ENCODE peak calls at places on chromosomes 11 and 22, in ten cellular contexts. O is stomach, E is astrocyte, N is A549, C is dorsolateral prefrontal cortex, I is coronary artery, S is substantia nigra, P is tibial artery, V is right lobe of liver, Q is tibial nerve. J is an unnamed sample.

GRCh38 chr11:23233075-23233474 is 372.8 kb upstream of the CCDC179 start:
- DNase-seq in O (no peak), E (peak), N (no peak), C (no peak), I (no peak), S (no peak), P (no peak), V (no peak), Q (no peak), J (no peak)

GRCh38 chr11:37504925-37505324 is 906.9 kb upstream of the RAG2 start:
- DNase-seq in O (no peak), E (peak), N (no peak), C (no peak), I (no peak), S (no peak), P (no peak), V (no peak), Q (no peak), J (peak)

GRCh38 chr11:62012451-62013265 is 45.2 kb upstream of the FTH1 start:
- DNase-seq in O (no peak), E (peak), N (peak), C (no peak), I (no peak), S (no peak), P (peak), V (no peak), Q (no peak), J (peak)

GRCh38 chr22:41458161-41458728 is 10.2 kb downstream of the PHF5A start:
- DNase-seq in O (no peak), E (no peak), N (no peak), C (no peak), I (no peak), S (no peak), P (no peak), V (no peak), Q (no peak), J (no peak)

GRCh38 chr11:8757047-8757446 is 74.5 kb downstream of the RPL27A start:
- DNase-seq in O (no peak), E (peak), N (no peak), C (no peak), I (no peak), S (no peak), P (no peak), V (no peak), Q (no peak), J (no peak)

GRCh38 chr11:102138677-102139076 is 28.4 kb downstream of the YAP1 start:
- DNase-seq in O (no peak), E (peak), N (no peak), C (no peak), I (no peak), S (no peak), P (no peak), V (no peak), Q (no peak), J (no peak)

GRCh38 chr22:36455571-36456458 is 25.6 kb downstream of the TXN2 start:
- DNase-seq in O (peak), E (no peak), N (no peak), C (no peak), I (no peak), S (no peak), P (no peak), V (no peak), Q (no peak), J (no peak)

GRCh38 chr11:123107945-123108344 is 46.0 kb upstream of the HSPA8 start:
- DNase-seq in O (no peak), E (no peak), N (no peak), C (no peak), I (no peak), S (no peak), P (no peak), V (no peak), Q (no peak), J (no peak)

GRCh38 chr22:41913842-41914534 is 886 bp downstream of the SHISA8 start:
- DNase-seq in O (no peak), E (no peak), N (no peak), C (no peak), I (no peak), S (no peak), P (no peak), V (no peak), Q (no peak), J (no peak)

GRCh38 chr22:37483050-37483449 is 3.1 kb downstream of the MFNG start:
- DNase-seq in O (no peak), E (no peak), N (no peak), C (no peak), I (no peak), S (no peak), P (no peak), V (no peak), Q (no peak), J (no peak)

GRCh38 chr11:134334796-134335571 is 3.2 kb downstream of the GLB1L2 start:
- DNase-seq in O (no peak), E (no peak), N (no peak), C (no peak), I (no peak), S (no peak), P (no peak), V (no peak), Q (no peak), J (no peak)

GRCh38 chr11:74966651-74967050 is 17.6 kb downstream of the SPCS2 start:
- DNase-seq in O (no peak), E (peak), N (no peak), C (no peak), I (no peak), S (no peak), P (no peak), V (no peak), Q (no peak), J (no peak)

GRCh38 chr11:27635567-27636037 is 64.7 kb downstream of the BDNF start:
- DNase-seq in O (no peak), E (no peak), N (no peak), C (no peak), I (no peak), S (no peak), P (no peak), V (no peak), Q (no peak), J (no peak)

GRCh38 chr11:23078289-23078971 is 218.2 kb upstream of the CCDC179 start:
- DNase-seq in O (no peak), E (peak), N (no peak), C (no peak), I (no peak), S (no peak), P (no peak), V (no peak), Q (no peak), J (no peak)

GRCh38 chr11:79412761-79413160 is 28.1 kb downstream of the TENM4 start:
- DNase-seq in O (no peak), E (peak), N (no peak), C (no peak), I (no peak), S (no peak), P (no peak), V (no peak), Q (no peak), J (peak)

GRCh38 chr11:76365038-76365679 is 15.8 kb downstream of the THAP12 start:
- DNase-seq in O (no peak), E (no peak), N (no peak), C (no peak), I (no peak), S (no peak), P (no peak), V (no peak), Q (no peak), J (no peak)

GRCh38 chr22:25403752-25404471 is 160.6 kb upstream of the GRK3 start:
- DNase-seq in O (no peak), E (peak), N (no peak), C (no peak), I (no peak), S (no peak), P (no peak), V (no peak), Q (no peak), J (no peak)

GRCh38 chr11:20059587-20060021 is 100.7 kb downstream of the DBX1 start:
- DNase-seq in O (no peak), E (no peak), N (no peak), C (no peak), I (no peak), S (no peak), P (no peak), V (no peak), Q (no peak), J (no peak)

GRCh38 chr11:70493891-70494290 is 95.6 kb downstream of the CTTN start:
- DNase-seq in O (no peak), E (no peak), N (no peak), C (no peak), I (no peak), S (no peak), P (peak), V (peak), Q (no peak), J (no peak)

GRCh38 chr11:2257023-2257700 is 13.2 kb downstream of the ASCL2 start:
- DNase-seq in O (peak), E (no peak), N (no peak), C (no peak), I (no peak), S (no peak), P (peak), V (peak), Q (no peak), J (peak)

GRCh38 chr22:32917577-32918375 is 116.3 kb downstream of the TIMP3 start:
- DNase-seq in O (no peak), E (no peak), N (no peak), C (peak), I (no peak), S (no peak), P (no peak), V (no peak), Q (no peak), J (no peak)

GRCh38 chr11:4072668-4073285 is 21.8 kb upstream of the RRM1 start:
- DNase-seq in O (peak), E (peak), N (peak), C (no peak), I (no peak), S (peak), P (no peak), V (no peak), Q (no peak), J (peak)

GRCh38 chr11:124622531-124623451 is at the start of gene TBRG1:
- DNase-seq in O (peak), E (peak), N (peak), C (peak), I (peak), S (peak), P (peak), V (peak), Q (peak), J (peak)

GRCh38 chr22:44584256-44584902 is 86.3 kb upstream of the RTL6 start:
- DNase-seq in O (no peak), E (no peak), N (no peak), C (peak), I (peak), S (no peak), P (peak), V (peak), Q (no peak), J (no peak)

GRCh38 chr11:70158757-70159389 is 44.2 kb upstream of the FADD start:
- DNase-seq in O (no peak), E (no peak), N (no peak), C (no peak), I (no peak), S (no peak), P (no peak), V (no peak), Q (no peak), J (no peak)

GRCh38 chr22:50307891-50308596 is 598 bp upstream of the PLXNB2 start:
- DNase-seq in O (no peak), E (no peak), N (no peak), C (no peak), I (no peak), S (no peak), P (peak), V (peak), Q (no peak), J (no peak)
- H3K27ac ChIP-seq in O (peak), E (no peak), N (peak), C (peak), I (peak), S (peak), P (peak), V (peak), Q (peak), J (no peak)

DNA sequence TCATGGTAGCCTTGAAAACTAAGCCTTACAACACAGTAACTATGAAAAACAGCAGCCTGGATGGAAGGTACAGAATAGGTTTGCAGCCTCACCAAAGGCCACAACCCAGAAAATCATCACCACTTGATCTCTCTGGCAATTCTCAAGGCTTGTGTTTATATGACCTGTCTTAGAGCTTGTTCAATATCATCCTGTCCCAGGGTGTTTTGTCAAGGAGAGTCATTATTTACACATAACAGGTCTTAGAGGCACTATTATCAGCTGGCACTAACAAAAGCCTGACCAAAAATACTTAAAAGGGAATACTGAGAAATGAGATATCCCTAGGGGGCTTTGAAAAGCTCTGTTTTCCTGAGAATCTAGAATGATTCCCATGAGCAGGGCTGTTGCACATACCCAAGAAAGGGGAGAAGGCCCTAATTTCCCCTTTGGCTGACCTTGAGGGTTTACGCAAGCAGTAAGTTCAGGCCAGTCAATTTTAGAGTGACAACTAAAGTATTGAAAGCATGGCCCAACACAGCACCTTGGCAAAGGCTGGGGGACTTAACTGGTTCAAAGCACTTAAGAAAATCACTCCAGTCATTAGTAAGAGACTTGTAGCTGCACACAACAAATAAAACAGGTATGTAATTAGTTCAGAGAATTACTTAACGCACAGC is 7.9 kb downstream of the SC5D start:
- DNase-seq in O (no peak), E (no peak), N (no peak), C (no peak), I (no peak), S (no peak), P (no peak), V (no peak), Q (no peak), J (no peak)
- H3K27ac ChIP-seq in O (no peak), E (no peak), N (no peak), C (no peak), I (no peak), S (no peak), P (no peak), V (peak), Q (no peak), J (peak)

GRCh38 chr11:78170413-78170812 is 18.0 kb downstream of the KCTD21 start:
- DNase-seq in O (no peak), E (no peak), N (no peak), C (no peak), I (no peak), S (no peak), P (no peak), V (no peak), Q (no peak), J (no peak)
- H3K27ac ChIP-seq in O (no peak), E (no peak), N (no peak), C (no peak), I (peak), S (no peak), P (peak), V (peak), Q (no peak), J (no peak)

GRCh38 chr11:65919151-65920034 is at the start of gene DRAP1:
- DNase-seq in O (peak), E (peak), N (peak), C (peak), I (peak), S (peak), P (peak), V (peak), Q (peak), J (peak)

GRCh38 chr11:65922565-65922964 is 3.3 kb downstream of the DRAP1 start:
- DNase-seq in O (no peak), E (no peak), N (no peak), C (no peak), I (no peak), S (no peak), P (no peak), V (no peak), Q (no peak), J (no peak)

GRCh38 chr11:65921876-65922275 is 2.6 kb downstream of the DRAP1 start:
- DNase-seq in O (no peak), E (no peak), N (no peak), C (no peak), I (no peak), S (no peak), P (no peak), V (no peak), Q (no peak), J (no peak)

GRCh38 chr11:65920035-65920802 is 993 bp downstream of the DRAP1 start:
- DNase-seq in O (no peak), E (no peak), N (no peak), C (peak), I (no peak), S (no peak), P (peak), V (peak), Q (no peak), J (no peak)

GRCh38 chr11:65921033-65921555 is 1.9 kb downstream of the DRAP1 start:
- DNase-seq in O (no peak), E (no peak), N (no peak), C (no peak), I (no peak), S (no peak), P (no peak), V (no peak), Q (no peak), J (no peak)
- H3K27ac ChIP-seq in O (no peak), E (no peak), N (no peak), C (no peak), I (no peak), S (no peak), P (peak), V (no peak), Q (no peak), J (peak)

DNA sequence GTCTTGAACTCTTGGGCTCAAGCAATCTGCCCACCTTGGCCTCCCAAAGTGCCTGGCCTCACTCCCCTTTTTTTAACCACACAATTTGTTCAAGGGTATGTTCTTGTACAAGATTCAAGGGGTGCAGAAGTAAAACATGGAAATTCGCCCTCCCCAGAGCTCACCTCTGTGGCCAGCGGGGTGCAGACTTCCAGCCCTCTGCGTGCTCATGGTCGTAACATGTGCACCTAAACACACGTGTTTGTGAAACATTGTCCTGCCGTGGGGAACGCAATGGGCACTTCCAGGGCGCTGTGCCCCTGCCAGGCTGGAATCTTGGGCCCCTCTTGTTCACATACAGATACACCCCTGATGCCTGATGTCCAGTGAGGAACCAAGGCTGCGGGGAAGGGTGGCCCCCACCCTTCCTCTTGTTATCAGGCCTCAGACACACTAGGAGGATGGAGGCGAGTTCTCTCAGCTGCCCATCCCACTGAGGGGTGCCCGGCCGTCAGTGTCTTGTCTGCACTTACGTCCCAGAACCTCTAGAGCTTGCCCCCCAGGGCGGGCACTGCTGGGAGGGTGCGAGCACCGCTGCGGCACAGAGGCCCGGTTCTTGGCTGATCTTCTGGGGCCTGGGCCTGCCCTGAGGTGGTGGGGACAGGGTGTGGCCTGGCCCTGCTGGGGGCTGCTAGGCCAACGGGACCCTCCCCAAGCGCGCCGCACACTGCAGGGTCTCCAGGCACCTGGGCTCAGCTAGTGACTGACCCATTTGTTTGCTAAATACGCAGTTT is 4.1 kb upstream of the EPS8L2 start:
- DNase-seq in O (no peak), E (no peak), N (no peak), C (no peak), I (no peak), S (no peak), P (no peak), V (no peak), Q (no peak), J (no peak)
- H3K27ac ChIP-seq in O (peak), E (no peak), N (no peak), C (no peak), I (peak), S (no peak), P (peak), V (no peak), Q (peak), J (peak)

DNA sequence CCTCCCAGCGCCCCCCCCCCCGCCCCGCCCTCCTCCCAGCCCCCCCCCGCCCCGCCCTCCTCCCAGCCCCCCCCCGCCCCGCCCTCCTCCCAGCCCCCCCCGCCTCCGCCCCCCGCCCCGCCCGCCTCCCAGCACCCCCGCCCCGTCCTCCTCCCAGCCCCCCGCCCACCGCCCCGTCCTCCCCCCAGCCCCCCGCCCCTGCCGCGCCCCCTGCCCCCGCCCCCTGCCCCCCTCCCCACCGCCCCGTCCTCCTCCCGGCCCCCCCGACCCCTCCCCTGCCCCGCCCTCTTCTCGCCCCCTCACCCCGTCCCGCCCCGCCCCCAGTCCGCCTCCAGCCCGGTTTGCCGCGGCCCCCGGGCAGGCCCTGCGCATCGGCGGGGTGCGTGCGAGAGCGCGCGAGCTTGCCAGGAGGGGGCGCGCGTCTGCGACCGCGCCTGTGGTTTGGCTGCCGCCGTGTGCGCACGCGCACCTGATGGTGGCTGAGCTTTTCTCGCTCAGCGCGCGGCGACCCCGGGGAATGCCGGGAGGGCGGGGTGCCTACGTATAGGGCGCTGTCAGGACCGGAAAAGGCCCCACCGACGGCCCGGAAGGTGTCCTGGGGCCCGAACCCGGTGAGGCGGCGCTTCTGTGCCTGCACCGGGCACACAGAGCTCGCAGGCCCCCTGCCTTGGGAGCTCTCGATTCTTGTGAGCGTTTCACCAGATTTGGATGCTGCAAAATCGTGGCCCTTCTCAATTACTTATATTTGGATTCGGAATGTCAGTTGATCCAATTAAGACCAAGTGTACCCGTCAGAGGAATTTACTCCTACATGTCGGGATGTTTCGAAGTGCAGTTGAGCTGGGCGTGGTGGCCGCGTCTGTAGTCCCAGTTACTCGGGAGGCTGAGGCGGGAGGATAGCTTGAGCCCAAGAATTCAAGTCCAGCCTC is 501 bp upstream of the TTLL12 start:
- DNase-seq in O (peak), E (peak), N (peak), C (peak), I (peak), S (peak), P (peak), V (peak), Q (peak), J (peak)
- H3K27ac ChIP-seq in O (peak), E (peak), N (peak), C (peak), I (peak), S (peak), P (peak), V (peak), Q (peak), J (peak)

GRCh38 chr11:58924230-58924629 is 15.1 kb upstream of the GLYATL1 start:
- DNase-seq in O (no peak), E (no peak), N (no peak), C (no peak), I (no peak), S (no peak), P (no peak), V (no peak), Q (no peak), J (no peak)

GRCh38 chr11:58926251-58926650 is 13.0 kb upstream of the GLYATL1 start:
- DNase-seq in O (no peak), E (peak), N (no peak), C (no peak), I (no peak), S (no peak), P (no peak), V (no peak), Q (no peak), J (no peak)

GRCh38 chr11:58922475-58922874 is 16.8 kb upstream of the GLYATL1 start:
- DNase-seq in O (no peak), E (no peak), N (no peak), C (no peak), I (no peak), S (no peak), P (no peak), V (no peak), Q (no peak), J (no peak)

GRCh38 chr11:58921778-58922390 is 17.4 kb upstream of the GLYATL1 start:
- DNase-seq in O (no peak), E (no peak), N (no peak), C (no peak), I (no peak), S (no peak), P (no peak), V (no peak), Q (no peak), J (no peak)

GRCh38 chr11:58923300-58923788 is 15.9 kb upstream of the GLYATL1 start:
- DNase-seq in O (no peak), E (peak), N (no peak), C (no peak), I (no peak), S (no peak), P (no peak), V (no peak), Q (no peak), J (peak)
- H3K27ac ChIP-seq in O (peak), E (no peak), N (no peak), C (no peak), I (no peak), S (no peak), P (no peak), V (peak), Q (no peak), J (peak)

J was measured in epithelial cell of prostate.